ENCODE peak calls at places on chromosomes 4 and X, in ten cellular contexts. E is HTR-8/SVneo, B is NCI-H748 treated with DMSO at 0.1 percent for 48 hours, R is choroid plexus epithelial cell, K is DMS153, S is GM10248, M is hepatocyte, J is AG08396, Z is HepG2, F is NCI-H460. A is an unnamed sample.

GRCh38 chr4:100510551-100510950 is 7.3 kb downstream of the EMCN start:
- DNase-seq in E (no peak), B (no peak), R (no peak), K (no peak), S (no peak), M (no peak), J (no peak), Z (no peak), F (no peak), A (peak)

GRCh38 chrX:45322382-45322781 is 121.7 kb upstream of the DIPK2B start:
- DNase-seq in E (peak), B (no peak), R (peak), K (no peak), S (no peak), M (peak), J (peak), Z (peak), F (peak), A (peak)

GRCh38 chr4:119228406-119228805 is 15.9 kb downstream of the USP53 start:
- DNase-seq in E (no peak), B (no peak), R (no peak), K (no peak), S (no peak), M (no peak), J (no peak), Z (no peak), F (no peak), A (no peak)

GRCh38 chr4:153249199-153250154 is 45.2 kb downstream of the TRIM2 start:
- DNase-seq in E (peak), B (peak), R (peak), K (peak), S (peak), M (peak), J (peak), Z (peak), F (peak), A (peak)

GRCh38 chr4:114588305-114588704 is 10.3 kb upstream of the UGT8 start:
- DNase-seq in E (no peak), B (no peak), R (no peak), K (no peak), S (no peak), M (no peak), J (no peak), Z (no peak), F (no peak), A (no peak)

GRCh38 chrX:130830599-130831346 is 72.2 kb downstream of the ENOX2 start:
- DNase-seq in E (no peak), B (no peak), R (no peak), K (no peak), S (no peak), M (no peak), J (no peak), Z (no peak), F (no peak), A (no peak)

GRCh38 chr4:108001540-108001939 is 11.9 kb downstream of the HADH start:
- DNase-seq in E (no peak), B (no peak), R (no peak), K (no peak), S (no peak), M (no peak), J (no peak), Z (no peak), F (no peak), A (no peak)

GRCh38 chrX:107935664-107936433 is 46.3 kb downstream of the TEX13B start:
- DNase-seq in E (peak), B (peak), R (peak), K (no peak), S (no peak), M (peak), J (no peak), Z (no peak), F (no peak), A (no peak)

GRCh38 chr4:100049872-100050271 is 99.8 kb upstream of the H2AZ1 start:
- DNase-seq in E (no peak), B (no peak), R (no peak), K (no peak), S (no peak), M (no peak), J (no peak), Z (no peak), F (no peak), A (no peak)

GRCh38 chrX:11665144-11666040 is at the start of gene ARHGAP6:
- DNase-seq in E (peak), B (peak), R (peak), K (no peak), S (peak), M (peak), J (peak), Z (no peak), F (no peak), A (no peak)

GRCh38 chr4:86036729-86037128 is 323.1 kb downstream of the MAPK10 start:
- DNase-seq in E (no peak), B (no peak), R (peak), K (no peak), S (no peak), M (no peak), J (no peak), Z (no peak), F (no peak), A (no peak)

GRCh38 chr4:145709336-145709735 is 29.4 kb downstream of the C4orf51 start:
- DNase-seq in E (no peak), B (peak), R (no peak), K (peak), S (no peak), M (no peak), J (no peak), Z (no peak), F (no peak), A (peak)

GRCh38 chr4:78644744-78645330 is 93.3 kb downstream of the ANXA3 start:
- DNase-seq in E (peak), B (peak), R (peak), K (no peak), S (peak), M (peak), J (peak), Z (peak), F (peak), A (peak)

GRCh38 chr4:26713563-26714145 is 129.8 kb downstream of the TBC1D19 start:
- DNase-seq in E (no peak), B (no peak), R (no peak), K (no peak), S (no peak), M (no peak), J (no peak), Z (no peak), F (no peak), A (no peak)

GRCh38 chrX:152652060-152652459 is 14.4 kb downstream of the GABRQ start:
- DNase-seq in E (no peak), B (no peak), R (no peak), K (no peak), S (no peak), M (no peak), J (no peak), Z (no peak), F (no peak), A (no peak)

GRCh38 chr4:2296621-2297601 is 35.0 kb upstream of the MXD4 start:
- DNase-seq in E (no peak), B (no peak), R (no peak), K (no peak), S (no peak), M (peak), J (no peak), Z (no peak), F (no peak), A (no peak)

GRCh38 chr4:98828801-98829200 is 100.1 kb downstream of the EIF4E start:
- DNase-seq in E (no peak), B (no peak), R (peak), K (no peak), S (no peak), M (no peak), J (no peak), Z (peak), F (no peak), A (peak)

GRCh38 chr4:186624951-186625350 is 69.6 kb upstream of the MTNR1A start:
- DNase-seq in E (peak), B (no peak), R (peak), K (no peak), S (no peak), M (no peak), J (peak), Z (peak), F (no peak), A (no peak)

GRCh38 chr4:29423836-29424721 is 1296.1 kb upstream of the PCDH7 start:
- DNase-seq in E (peak), B (no peak), R (peak), K (no peak), S (no peak), M (peak), J (peak), Z (no peak), F (peak), A (no peak)

GRCh38 chr4:153594208-153594607 is 89.9 kb upstream of the TLR2 start:
- DNase-seq in E (no peak), B (no peak), R (peak), K (no peak), S (no peak), M (peak), J (peak), Z (no peak), F (no peak), A (no peak)

GRCh38 chr4:134624365-134624764 is 422.8 kb upstream of the PABPC4L start:
- DNase-seq in E (no peak), B (no peak), R (no peak), K (no peak), S (no peak), M (no peak), J (no peak), Z (no peak), F (no peak), A (no peak)

GRCh38 chr4:145545538-145546224 is 64.0 kb downstream of the SMAD1 start:
- DNase-seq in E (peak), B (no peak), R (peak), K (peak), S (no peak), M (peak), J (peak), Z (no peak), F (peak), A (peak)

GRCh38 chr4:55378617-55379467 is 16.9 kb upstream of the TMEM165 start:
- DNase-seq in E (no peak), B (no peak), R (peak), K (no peak), S (no peak), M (no peak), J (no peak), Z (no peak), F (peak), A (peak)

GRCh38 chr4:103098746-103099421 is 750 bp downstream of the BDH2 start:
- DNase-seq in E (no peak), B (no peak), R (peak), K (no peak), S (no peak), M (peak), J (no peak), Z (no peak), F (no peak), A (peak)

GRCh38 chrX:122868626-122869025 is 315.5 kb upstream of the GRIA3 start:
- DNase-seq in E (no peak), B (no peak), R (peak), K (no peak), S (no peak), M (no peak), J (no peak), Z (no peak), F (no peak), A (no peak)

GRCh38 chrX:117985241-117985640 is 131.4 kb downstream of the KLHL13 start:
- DNase-seq in E (no peak), B (peak), R (no peak), K (no peak), S (no peak), M (no peak), J (no peak), Z (no peak), F (peak), A (peak)

GRCh38 chr4:37728064-37728463 is 41.9 kb upstream of the RELL1 start:
- DNase-seq in E (no peak), B (no peak), R (no peak), K (no peak), S (no peak), M (no peak), J (no peak), Z (peak), F (no peak), A (no peak)

GRCh38 chr4:53601251-53601764 is 10.0 kb upstream of the LNX1 start:
- DNase-seq in E (no peak), B (peak), R (peak), K (peak), S (peak), M (no peak), J (no peak), Z (peak), F (no peak), A (peak)

A was measured in small intestine.